ENCODE peak calls at places on chromosome 18, in seven cellular contexts. O, H, A, Q, I, X and T are unnamed samples.

GRCh38 chr18:42850174-42850766 is 265.2 kb downstream of the RIT2 start:
- DNase-seq in O (no peak), H (no peak), A (no peak), Q (no peak), I (no peak), X (no peak), T (no peak)

GRCh38 chr18:22145160-22145559 is 24.2 kb upstream of the GATA6 start:
- DNase-seq in O (no peak), H (no peak), A (no peak), Q (no peak), I (no peak), X (no peak), T (no peak)

GRCh38 chr18:77206676-77207370 is 42.8 kb upstream of the GALR1 start:
- DNase-seq in O (no peak), H (no peak), A (peak; percentile 74), Q (no peak), I (no peak), X (peak; percentile 36), T (no peak)

GRCh38 chr18:73684651-73685050 is 463.0 kb downstream of the FBXO15 start:
- DNase-seq in O (no peak), H (no peak), A (no peak), Q (no peak), I (peak; percentile 25), X (no peak), T (no peak)

GRCh38 chr18:67875936-67876335 is 359.4 kb upstream of the DSEL start:
- DNase-seq in O (no peak), H (no peak), A (no peak), Q (no peak), I (no peak), X (no peak), T (no peak)

GRCh38 chr18:39796413-39796812 is 2158.6 kb upstream of the PIK3C3 start:
- DNase-seq in O (no peak), H (no peak), A (no peak), Q (no peak), I (no peak), X (no peak), T (no peak)

GRCh38 chr18:43681661-43682060 is 404.4 kb upstream of the SYT4 start:
- DNase-seq in O (no peak), H (no peak), A (no peak), Q (no peak), I (no peak), X (no peak), T (no peak)

GRCh38 chr18:50107468-50107867 is 87.5 kb downstream of the MYO5B start:
- DNase-seq in O (no peak), H (no peak), A (no peak), Q (no peak), I (no peak), X (no peak), T (no peak)

GRCh38 chr18:41073372-41073954 is 881.6 kb upstream of the PIK3C3 start:
- DNase-seq in O (no peak), H (no peak), A (no peak), Q (no peak), I (peak; percentile 50), X (no peak), T (no peak)

GRCh38 chr18:53790817-53791216 is 433.7 kb downstream of the MBD2 start:
- DNase-seq in O (no peak), H (no peak), A (no peak), Q (no peak), I (no peak), X (no peak), T (no peak)

GRCh38 chr18:26004827-26005226 is 85.6 kb downstream of the SS18 start:
- DNase-seq in O (no peak), H (no peak), A (no peak), Q (no peak), I (no peak), X (no peak), T (no peak)

GRCh38 chr18:26097563-26097962 is 7.2 kb upstream of the SS18 start:
- DNase-seq in O (no peak), H (no peak), A (no peak), Q (no peak), I (peak; percentile 82), X (no peak), T (no peak)

GRCh38 chr18:5456577-5457466 is 87.0 kb downstream of the EPB41L3 start:
- DNase-seq in O (no peak), H (peak; percentile 32), A (no peak), Q (peak; percentile 81), I (no peak), X (no peak), T (no peak)

GRCh38 chr18:10912790-10913560 is 236.4 kb downstream of the PIEZO2 start:
- DNase-seq in O (no peak), H (no peak), A (peak; percentile 36), Q (no peak), I (no peak), X (peak; percentile 26), T (no peak)

GRCh38 chr18:8951491-8951890 is 151.0 kb upstream of the NDUFV2 start:
- DNase-seq in O (no peak), H (no peak), A (no peak), Q (no peak), I (no peak), X (no peak), T (no peak)

GRCh38 chr18:38493991-38494559 is 928.5 kb upstream of the CELF4 start:
- DNase-seq in O (no peak), H (no peak), A (no peak), Q (no peak), I (peak; percentile 25), X (no peak), T (no peak)

GRCh38 chr18:59885579-59886163 is 14.1 kb upstream of the PMAIP1 start:
- DNase-seq in O (no peak), H (no peak), A (no peak), Q (no peak), I (peak; percentile 75), X (no peak), T (no peak)

GRCh38 chr18:48629730-48630324 is 91.0 kb downstream of the CTIF start:
- DNase-seq in O (no peak), H (no peak), A (no peak), Q (no peak), I (peak; percentile 76), X (no peak), T (peak; percentile 34)

GRCh38 chr18:48528861-48529260 is 10.0 kb upstream of the CTIF start:
- DNase-seq in O (no peak), H (no peak), A (no peak), Q (no peak), I (no peak), X (no peak), T (no peak)

GRCh38 chr18:48330016-48330991 is 78.9 kb downstream of the ZBTB7C start:
- DNase-seq in O (no peak), H (no peak), A (no peak), Q (no peak), I (peak; percentile 90), X (no peak), T (no peak)

GRCh38 chr18:44917184-44917864 is 236.6 kb downstream of the SETBP1 start:
- DNase-seq in O (no peak), H (no peak), A (no peak), Q (no peak), I (no peak), X (no peak), T (no peak)

GRCh38 chr18:73895701-73896100 is 251.9 kb downstream of the FBXO15 start:
- DNase-seq in O (no peak), H (no peak), A (no peak), Q (no peak), I (no peak), X (no peak), T (no peak)

GRCh38 chr18:38369772-38370690 is 804.4 kb upstream of the CELF4 start:
- DNase-seq in O (no peak), H (no peak), A (no peak), Q (no peak), I (peak; percentile 16), X (no peak), T (no peak)

GRCh38 chr18:901769-902168 is 2.9 kb upstream of the ADCYAP1 start:
- DNase-seq in O (no peak), H (no peak), A (no peak), Q (no peak), I (no peak), X (no peak), T (no peak)
- H3K27me3 ChIP-seq in O (peaks cover 35% of the 10 kb centered on the region), H (peaks cover 27% of the 10 kb centered on the region), A (peaks cover 60% of the 10 kb centered on the region), Q (peaks cover 84% of the 10 kb centered on the region), I (peaks cover 49% of the 10 kb centered on the region), X (peaks cover 79% of the 10 kb centered on the region), T (peaks cover 4% of the 10 kb centered on the region)

DNA sequence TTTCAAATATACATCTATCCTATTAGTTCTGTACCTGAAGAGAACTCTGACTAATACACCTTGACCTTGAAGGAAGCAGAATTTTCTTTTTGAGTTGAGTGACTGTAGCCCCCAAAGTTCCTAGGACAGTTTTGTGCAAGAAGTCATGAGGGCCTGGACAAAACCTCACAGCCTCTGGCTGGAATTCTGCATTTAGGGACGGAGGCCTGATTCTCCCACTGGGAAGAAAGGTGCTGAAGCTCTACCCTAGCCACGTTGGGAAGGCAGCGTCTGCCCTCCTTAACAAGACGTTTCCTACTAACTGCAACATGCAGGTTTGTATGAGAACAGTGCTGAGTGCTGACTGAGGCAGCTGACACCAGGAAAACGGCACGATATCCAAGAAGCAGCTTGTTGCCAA is 74.4 kb upstream of the ZCCHC2 start:
- DNase-seq in O (no peak), H (no peak), A (no peak), Q (no peak), I (no peak), X (no peak), T (no peak)
- H3K4me1 ChIP-seq in O (no peaks in the 10 kb centered on the region), H (no peaks in the 10 kb centered on the region), A (peaks cover 26% of the 10 kb centered on the region), Q (no peaks in the 10 kb centered on the region), I (peaks cover 6% of the 10 kb centered on the region), X (peaks cover 35% of the 10 kb centered on the region), T (no peaks in the 10 kb centered on the region)

GRCh38 chr18:24231773-24232735 is 93.2 kb downstream of the CABYR start:
- DNase-seq in O (no peak), H (no peak), A (no peak), Q (no peak), I (no peak), X (no peak), T (no peak)
- H3K27ac ChIP-seq in O (no peak overlapping the region), H (no peak overlapping the region), A (peak overlapping the region; percentile 68), Q (no peak overlapping the region), I (no peak overlapping the region), X (peak overlapping the region; percentile 67), T (peak overlapping the region; percentile 66)

GRCh38 chr18:13451661-13452447 is 233.3 kb downstream of the LDLRAD4 start:
- DNase-seq in O (no peak), H (no peak), A (no peak), Q (peak; percentile 37), I (no peak), X (no peak), T (peak; percentile 35)

GRCh38 chr18:13451208-13451530 is 232.6 kb downstream of the LDLRAD4 start:
- DNase-seq in O (no peak), H (no peak), A (no peak), Q (no peak), I (no peak), X (no peak), T (peak; percentile 7)

GRCh38 chr18:13452851-13453524 is 234.4 kb downstream of the LDLRAD4 start:
- DNase-seq in O (no peak), H (no peak), A (no peak), Q (no peak), I (no peak), X (no peak), T (no peak)

GRCh38 chr18:13453714-13454113 is 235.2 kb downstream of the LDLRAD4 start:
- DNase-seq in O (no peak), H (no peak), A (no peak), Q (no peak), I (no peak), X (no peak), T (no peak)

DNA sequence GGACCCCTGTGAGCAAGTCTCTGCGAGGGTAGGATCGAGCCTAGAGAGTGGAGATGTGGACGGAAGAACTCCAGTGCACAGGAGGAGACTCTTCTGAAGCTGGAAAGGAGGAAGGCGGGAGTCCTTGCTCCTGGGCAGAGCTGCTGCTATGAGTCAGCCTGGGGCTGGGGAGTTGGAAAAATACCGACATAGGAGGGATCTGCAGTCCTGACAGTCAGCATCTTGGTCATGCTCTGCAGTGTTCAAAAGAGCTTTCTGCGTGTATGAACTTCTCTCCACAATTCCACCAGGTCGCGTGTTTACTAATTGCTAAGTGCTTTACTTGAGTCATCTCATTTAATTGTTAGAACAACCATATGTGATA is 233.9 kb downstream of the LDLRAD4 start:
- DNase-seq in O (no peak), H (no peak), A (peak; percentile 43), Q (peak; percentile 15), I (peak; percentile 19), X (no peak), T (no peak)
- H3K27me3 ChIP-seq in O (no peaks in the 10 kb centered on the region), H (no peaks in the 10 kb centered on the region), A (no peaks in the 10 kb centered on the region), Q (peaks cover 72% of the 10 kb centered on the region), I (no peaks in the 10 kb centered on the region), X (no peaks in the 10 kb centered on the region), T (no peaks in the 10 kb centered on the region)